ENCODE peak calls at places on chromosome 3, in four cellular contexts. E, O, M and W are unnamed samples.

GRCh38 chr3:122576174-122576940 is 1.1 kb upstream of the PARP15 start:
- DNase-seq in E (no peak), O (no peak), M (no peak), W (no peak)

GRCh38 chr3:179108091-179108490 is 36.5 kb upstream of the ZMAT3 start:
- DNase-seq in E (no peak), O (no peak), M (no peak), W (no peak)

GRCh38 chr3:158789592-158789991 is 12.3 kb upstream of the MFSD1 start:
- DNase-seq in E (no peak), O (peak), M (peak), W (peak)

GRCh38 chr3:43747641-43748040 is 56.9 kb downstream of the ABHD5 start:
- DNase-seq in E (no peak), O (no peak), M (no peak), W (no peak)

GRCh38 chr3:14491396-14492190 is 48.5 kb downstream of the GRIP2 start:
- DNase-seq in E (no peak), O (no peak), M (no peak), W (no peak)

GRCh38 chr3:31341130-31341529 is 191.6 kb upstream of the STT3B start:
- DNase-seq in E (no peak), O (no peak), M (no peak), W (no peak)

GRCh38 chr3:115899535-115899934 is 276.2 kb downstream of the GAP43 start:
- DNase-seq in E (no peak), O (no peak), M (no peak), W (no peak)

GRCh38 chr3:72359743-72360142 is 488.5 kb downstream of the SHQ1 start:
- DNase-seq in E (no peak), O (no peak), M (no peak), W (no peak)

GRCh38 chr3:90184861-90185260 is 1077.4 kb downstream of the EPHA3 start:
- DNase-seq in E (no peak), O (no peak), M (no peak), W (no peak)

GRCh38 chr3:29284578-29284977 is 3.7 kb downstream of the RBMS3 start:
- DNase-seq in E (no peak), O (no peak), M (no peak), W (no peak)

GRCh38 chr3:106797461-106797860 is 579.8 kb upstream of the CCDC54 start:
- DNase-seq in E (no peak), O (no peak), M (no peak), W (no peak)

GRCh38 chr3:187748050-187748481 is 2.8 kb upstream of the BCL6 start:
- DNase-seq in E (peak), O (peak), M (peak), W (peak)

GRCh38 chr3:52394751-52395502 is 50.0 kb downstream of the SEMA3G start:
- DNase-seq in E (no peak), O (no peak), M (no peak), W (no peak)

GRCh38 chr3:99818818-99819217 is 1.2 kb downstream of the CMSS1 start:
- DNase-seq in E (no peak), O (no peak), M (no peak), W (no peak)

GRCh38 chr3:160278210-160278609 is 53.0 kb downstream of the C3orf80 start:
- DNase-seq in E (no peak), O (no peak), M (peak), W (peak)

GRCh38 chr3:178623666-178624255 is 87.5 kb downstream of the KCNMB2 start:
- DNase-seq in E (no peak), O (peak), M (peak), W (no peak)

GRCh38 chr3:113231827-113232253 is 20.5 kb downstream of the BOC start:
- DNase-seq in E (no peak), O (no peak), M (peak), W (peak)

GRCh38 chr3:44125241-44125640 is 116.4 kb upstream of the TOPAZ1 start:
- DNase-seq in E (no peak), O (no peak), M (no peak), W (no peak)

GRCh38 chr3:50320853-50321145 is 1.7 kb downstream of the HYAL2 start:
- DNase-seq in E (no peak), O (no peak), M (no peak), W (no peak)

GRCh38 chr3:9203317-9203716 is 46.1 kb downstream of the SRGAP3 start:
- DNase-seq in E (no peak), O (no peak), M (no peak), W (no peak)

GRCh38 chr3:4234894-4235293 is 68.3 kb upstream of the SETMAR start:
- DNase-seq in E (no peak), O (no peak), M (no peak), W (no peak)

GRCh38 chr3:182509312-182509711 is 284.0 kb upstream of the ATP11B start:
- DNase-seq in E (no peak), O (no peak), M (peak), W (peak)

GRCh38 chr3:183287301-183287971 is 34.4 kb downstream of the B3GNT5 start:
- DNase-seq in E (no peak), O (peak), M (no peak), W (no peak)

GRCh38 chr3:189082666-189083427 is 88.9 kb upstream of the TPRG1 start:
- DNase-seq in E (no peak), O (no peak), M (no peak), W (no peak)

GRCh38 chr3:149657458-149657795 is 398 bp downstream of the WWTR1 start:
- DNase-seq in E (no peak), O (peak), M (no peak), W (no peak)

GRCh38 chr3:123104550-123104949 is 37.7 kb downstream of the PDIA5 start:
- DNase-seq in E (no peak), O (peak), M (no peak), W (no peak)

GRCh38 chr3:45911496-45912226 is 25.3 kb downstream of the CCR9 start:
- DNase-seq in E (no peak), O (no peak), M (no peak), W (no peak)

GRCh38 chr3:71512000-71512399 is 71.5 kb downstream of the FOXP1 start:
- DNase-seq in E (no peak), O (peak), M (no peak), W (no peak)

GRCh38 chr3:109073116-109073515 is 44.8 kb downstream of the MORC1 start:
- DNase-seq in E (no peak), O (peak), M (no peak), W (no peak)

GRCh38 chr3:30770387-30770786 is 124.1 kb downstream of the GADL1 start:
- DNase-seq in E (no peak), O (no peak), M (no peak), W (no peak)

GRCh38 chr3:56980798-56981390 is 79.6 kb upstream of the SPATA12 start:
- DNase-seq in E (peak), O (no peak), M (no peak), W (no peak)

GRCh38 chr3:71984843-71985594 is 200.1 kb upstream of the PROK2 start:
- DNase-seq in E (no peak), O (no peak), M (no peak), W (no peak)

GRCh38 chr3:100104817-100105413 is 9.4 kb downstream of the FILIP1L start:
- DNase-seq in E (no peak), O (no peak), M (no peak), W (no peak)

GRCh38 chr3:47324278-47324865 is 41.6 kb downstream of the KLHL18 start:
- DNase-seq in E (no peak), O (peak), M (peak), W (peak)